ENCODE peak calls at places on chromosomes 6 and 20, in ten cellular contexts. B is HCT116, W is H9, M is choroid plexus epithelial cell, O is fibroblast of pulmonary artery, A is thoracic aorta, I is heart left ventricle, S is RWPE2, Q is omental fat pad, V is A549. T is an unnamed sample.

GRCh38 chr6:78713564-78713963 is 153.8 kb upstream of the IRAK1BP1 start:
- DNase-seq in B (no peak), W (no peak), M (no peak), O (no peak), A (no peak), I (no peak), S (no peak), Q (no peak), V (no peak), T (no peak)

GRCh38 chr6:46296586-46296985 is 125.8 kb upstream of the ENPP5 start:
- DNase-seq in B (no peak), W (no peak), M (peak; percentile 23), O (no peak), A (no peak), I (no peak), S (no peak), Q (no peak), V (no peak), T (no peak)

GRCh38 chr6:89368107-89368506 is 15.6 kb upstream of the UBE2J1 start:
- DNase-seq in B (no peak), W (no peak), M (peak; percentile 73), O (peak; percentile 75), A (no peak), I (no peak), S (no peak), Q (peak; percentile 58), V (peak; percentile 35), T (peak; percentile 78)

GRCh38 chr6:87590989-87591388 is 1.1 kb downstream of the ORC3 start:
- DNase-seq in B (no peak), W (no peak), M (no peak), O (no peak), A (no peak), I (no peak), S (no peak), Q (no peak), V (no peak), T (no peak)

GRCh38 chr6:72784071-72784470 is 162.2 kb downstream of the KCNQ5 start:
- DNase-seq in B (no peak), W (no peak), M (peak; percentile 13), O (peak; percentile 28), A (no peak), I (no peak), S (no peak), Q (no peak), V (no peak), T (no peak)

GRCh38 chr20:23446505-23446904 is 6.2 kb downstream of the CST11 start:
- DNase-seq in B (peak; percentile 35), W (peak; percentile 75), M (peak; percentile 76), O (peak; percentile 61), A (no peak), I (peak; percentile 70), S (no peak), Q (peak; percentile 35), V (peak; percentile 35), T (peak; percentile 86)

GRCh38 chr20:19815553-19815991 is 57.5 kb downstream of the RIN2 start:
- DNase-seq in B (peak; percentile 70), W (no peak), M (peak; percentile 99), O (peak; percentile 98), A (peak; percentile 39), I (no peak), S (peak; percentile 92), Q (no peak), V (peak; percentile 95), T (no peak)

GRCh38 chr6:38067263-38067980 is 247.9 kb downstream of the ZFAND3 start:
- DNase-seq in B (no peak), W (no peak), M (no peak), O (no peak), A (no peak), I (no peak), S (no peak), Q (no peak), V (no peak), T (no peak)

GRCh38 chr6:132768051-132768517 is 10.4 kb upstream of the VNN2 start:
- DNase-seq in B (peak; percentile 40), W (peak; percentile 83), M (peak; percentile 14), O (peak; percentile 16), A (no peak), I (peak; percentile 65), S (no peak), Q (no peak), V (peak; percentile 10), T (peak; percentile 24)

GRCh38 chr6:3031857-3032256 is 32.2 kb downstream of the NQO2 start:
- DNase-seq in B (no peak), W (no peak), M (no peak), O (no peak), A (no peak), I (no peak), S (no peak), Q (no peak), V (no peak), T (no peak)

GRCh38 chr6:169933251-169933821 is 181.9 kb downstream of the ERMARD start:
- DNase-seq in B (no peak), W (no peak), M (no peak), O (no peak), A (no peak), I (no peak), S (no peak), Q (no peak), V (no peak), T (no peak)

GRCh38 chr20:38883081-38883980 is 42.9 kb upstream of the FAM83D start:
- DNase-seq in B (no peak), W (no peak), M (peak; percentile 38), O (peak; percentile 33), A (no peak), I (no peak), S (peak; percentile 78), Q (no peak), V (no peak), T (peak; percentile 66)

GRCh38 chr6:84643778-84644177 is 120.6 kb downstream of the TBX18 start:
- DNase-seq in B (no peak), W (no peak), M (no peak), O (no peak), A (no peak), I (no peak), S (no peak), Q (no peak), V (no peak), T (no peak)

GRCh38 chr20:53750827-53751393 is 157.3 kb upstream of the ZNF217 start:
- DNase-seq in B (no peak), W (no peak), M (peak; percentile 90), O (peak; percentile 83), A (no peak), I (no peak), S (peak; percentile 49), Q (no peak), V (no peak), T (no peak)

DNA sequence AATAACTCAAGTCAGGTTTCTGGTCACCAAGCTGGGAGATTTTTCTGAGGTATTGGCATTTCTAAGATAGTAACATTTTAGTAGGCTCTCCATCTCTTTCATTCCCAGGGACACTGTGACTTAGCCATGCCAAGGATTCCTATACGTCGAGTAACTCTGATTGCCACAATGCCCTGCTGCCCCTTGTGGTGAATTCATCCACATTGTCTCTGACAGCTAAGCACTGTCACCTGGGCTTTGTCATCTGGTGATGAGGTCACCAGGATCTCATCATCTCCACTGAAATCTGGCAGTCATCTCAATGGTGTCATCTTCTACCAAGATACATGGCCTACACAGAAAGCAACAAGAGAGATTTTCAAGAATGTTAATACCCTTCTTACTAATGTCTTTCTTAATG is 246.6 kb downstream of the CD109 start:
- DNase-seq in B (peak; percentile 59), W (peak; percentile 64), M (peak; percentile 20), O (no peak), A (no peak), I (no peak), S (no peak), Q (no peak), V (no peak), T (no peak)
- TF ChIP-seq CTCF in B (peak; percentile 12), W (peak; percentile 54), M (peak; percentile 9), O (no peak), A (no peak), I (no peak), S (peak; percentile 5), Q (no peak), V (no peak), T (no peak)

GRCh38 chr20:11935754-11936551 is 18.3 kb downstream of the BTBD3 start:
- DNase-seq in B (no peak), W (no peak), M (no peak), O (no peak), A (no peak), I (no peak), S (no peak), Q (no peak), V (no peak), T (no peak)
- TF ChIP-seq CTCF in B (no peak), W (no peak), M (no peak), O (no peak), A (no peak), I (no peak), S (no peak), Q (no peak), V (no peak), T (no peak)

GRCh38 chr6:143038845-143039244 is 21.8 kb upstream of the AIG1 start:
- DNase-seq in B (no peak), W (no peak), M (no peak), O (no peak), A (no peak), I (no peak), S (no peak), Q (no peak), V (no peak), T (no peak)
- TF ChIP-seq CTCF in B (no peak), W (no peak), M (no peak), O (no peak), A (no peak), I (no peak), S (no peak), Q (no peak), V (no peak), T (no peak)

GRCh38 chr20:15235799-15236198 is 898.4 kb upstream of the FLRT3 start:
- DNase-seq in B (no peak), W (no peak), M (no peak), O (no peak), A (no peak), I (no peak), S (no peak), Q (no peak), V (no peak), T (no peak)

GRCh38 chr20:15239542-15240206 is 902.3 kb upstream of the FLRT3 start:
- DNase-seq in B (no peak), W (no peak), M (no peak), O (no peak), A (no peak), I (no peak), S (no peak), Q (no peak), V (no peak), T (no peak)

GRCh38 chr20:15240801-15241200 is 903.4 kb upstream of the FLRT3 start:
- DNase-seq in B (no peak), W (no peak), M (peak; percentile 48), O (peak; percentile 7), A (no peak), I (no peak), S (no peak), Q (no peak), V (no peak), T (no peak)

GRCh38 chr20:15232243-15232642 is 894.8 kb upstream of the FLRT3 start:
- DNase-seq in B (no peak), W (no peak), M (no peak), O (no peak), A (no peak), I (no peak), S (no peak), Q (no peak), V (no peak), T (no peak)

DNA sequence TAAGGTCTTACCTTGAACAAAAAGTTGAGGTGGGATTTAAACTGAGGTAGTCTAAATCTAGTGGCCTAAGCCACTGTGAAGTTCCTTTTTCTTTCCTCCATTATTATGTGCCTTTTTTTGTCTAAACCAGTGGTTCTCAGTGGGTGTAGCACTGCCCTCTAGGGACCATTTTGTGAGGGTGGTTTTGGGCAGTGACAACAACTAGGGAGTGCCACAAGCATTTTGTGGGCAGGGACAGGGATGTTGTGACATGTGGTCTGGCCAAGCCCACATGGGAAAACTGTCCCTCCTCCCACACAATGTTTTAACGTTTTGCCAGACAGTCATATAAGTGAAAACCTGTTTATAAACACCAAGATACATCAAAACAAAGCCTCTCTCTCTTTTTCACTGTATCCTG is 899.4 kb upstream of the FLRT3 start:
- DNase-seq in B (peak; percentile 45), W (peak; percentile 71), M (peak; percentile 67), O (peak; percentile 74), A (no peak), I (no peak), S (no peak), Q (no peak), V (peak; percentile 8), T (no peak)
- TF ChIP-seq CTCF in B (peak; percentile 31), W (peak; percentile 82), M (peak; percentile 80), O (peak; percentile 82), A (no peak), I (peak; percentile 9), S (peak; percentile 73), Q (no peak), V (peak; percentile 35), T (peak; percentile 26)

T was measured in glutamatergic neuron.